ENCODE peak calls at places on chromosome 10, in eight cellular contexts. One of them, this sample, is unnamed. For H3K27me3, the result is how much of the 10 kb centered on the place peaks cover.

GRCh38 chr10:13349776-13350274 is 1.7 kb upstream of the SEPHS1 start:
- DNase-seq in left lung: peak
- DNase-seq in GM06990: no peak
- DNase-seq in Panc1: no peak
- DNase-seq in CD4-positive, CD25-positive, alpha-beta regulatory T cell: peak
- DNase-seq in CD8-positive, alpha-beta memory T cell: no peak
- DNase-seq in neural progenitor cell: peak
- DNase-seq in brain microvascular endothelial cell: peak
- DNase-seq in this sample: peak

GRCh38 chr10:90274721-90275468 is 573.5 kb downstream of the KIF20B start:
- DNase-seq in Panc1: no peak
- DNase-seq in CD4-positive, CD25-positive, alpha-beta regulatory T cell: no peak
- DNase-seq in GM06990: no peak
- DNase-seq in left lung: no peak
- DNase-seq in neural progenitor cell: peak
- DNase-seq in CD8-positive, alpha-beta memory T cell: no peak
- DNase-seq in brain microvascular endothelial cell: no peak
- DNase-seq in this sample: no peak

GRCh38 chr10:90133606-90134005 is 432.2 kb downstream of the KIF20B start:
- DNase-seq in CD8-positive, alpha-beta memory T cell: no peak
- DNase-seq in neural progenitor cell: no peak
- DNase-seq in Panc1: no peak
- DNase-seq in CD4-positive, CD25-positive, alpha-beta regulatory T cell: no peak
- DNase-seq in brain microvascular endothelial cell: no peak
- DNase-seq in GM06990: no peak
- DNase-seq in left lung: no peak
- DNase-seq in this sample: no peak

GRCh38 chr10:116974442-116975005 is 30.5 kb downstream of the SHTN1 start:
- DNase-seq in neural progenitor cell: no peak
- DNase-seq in CD8-positive, alpha-beta memory T cell: no peak
- DNase-seq in brain microvascular endothelial cell: peak
- DNase-seq in left lung: no peak
- DNase-seq in GM06990: no peak
- DNase-seq in Panc1: no peak
- DNase-seq in CD4-positive, CD25-positive, alpha-beta regulatory T cell: no peak
- DNase-seq in this sample: no peak

GRCh38 chr10:90787906-90788491 is 69.8 kb downstream of the HTR7 start:
- DNase-seq in brain microvascular endothelial cell: peak
- DNase-seq in CD8-positive, alpha-beta memory T cell: no peak
- DNase-seq in GM06990: no peak
- DNase-seq in CD4-positive, CD25-positive, alpha-beta regulatory T cell: peak
- DNase-seq in Panc1: peak
- DNase-seq in neural progenitor cell: peak
- DNase-seq in left lung: no peak
- DNase-seq in this sample: no peak

GRCh38 chr10:36534471-36535002 is 590.9 kb upstream of the ANKRD30A start:
- DNase-seq in Panc1: peak
- DNase-seq in brain microvascular endothelial cell: peak
- DNase-seq in GM06990: peak
- DNase-seq in CD4-positive, CD25-positive, alpha-beta regulatory T cell: no peak
- DNase-seq in left lung: no peak
- DNase-seq in CD8-positive, alpha-beta memory T cell: no peak
- DNase-seq in neural progenitor cell: no peak
- DNase-seq in this sample: no peak

GRCh38 chr10:24882047-24882698 is 70.2 kb downstream of the PRTFDC1 start:
- DNase-seq in GM06990: peak
- DNase-seq in brain microvascular endothelial cell: peak
- DNase-seq in Panc1: no peak
- DNase-seq in CD4-positive, CD25-positive, alpha-beta regulatory T cell: peak
- DNase-seq in neural progenitor cell: no peak
- DNase-seq in left lung: no peak
- DNase-seq in CD8-positive, alpha-beta memory T cell: peak
- DNase-seq in this sample: no peak

GRCh38 chr10:14374745-14375445 is 44.2 kb upstream of the FRMD4A start:
- DNase-seq in left lung: no peak
- DNase-seq in neural progenitor cell: no peak
- DNase-seq in CD4-positive, CD25-positive, alpha-beta regulatory T cell: no peak
- DNase-seq in GM06990: no peak
- DNase-seq in Panc1: no peak
- DNase-seq in brain microvascular endothelial cell: no peak
- DNase-seq in CD8-positive, alpha-beta memory T cell: no peak
- DNase-seq in this sample: no peak

GRCh38 chr10:72310636-72311035 is 36.9 kb downstream of the DDIT4 start:
- DNase-seq in Panc1: no peak
- DNase-seq in GM06990: no peak
- DNase-seq in brain microvascular endothelial cell: no peak
- DNase-seq in CD8-positive, alpha-beta memory T cell: no peak
- DNase-seq in neural progenitor cell: no peak
- DNase-seq in CD4-positive, CD25-positive, alpha-beta regulatory T cell: no peak
- DNase-seq in left lung: no peak
- DNase-seq in this sample: no peak

GRCh38 chr10:62451606-62451965 is 77.4 kb downstream of the ZNF365 start:
- DNase-seq in GM06990: no peak
- DNase-seq in brain microvascular endothelial cell: no peak
- DNase-seq in neural progenitor cell: no peak
- DNase-seq in Panc1: no peak
- DNase-seq in CD4-positive, CD25-positive, alpha-beta regulatory T cell: no peak
- DNase-seq in CD8-positive, alpha-beta memory T cell: no peak
- DNase-seq in left lung: no peak
- DNase-seq in this sample: no peak

DNA sequence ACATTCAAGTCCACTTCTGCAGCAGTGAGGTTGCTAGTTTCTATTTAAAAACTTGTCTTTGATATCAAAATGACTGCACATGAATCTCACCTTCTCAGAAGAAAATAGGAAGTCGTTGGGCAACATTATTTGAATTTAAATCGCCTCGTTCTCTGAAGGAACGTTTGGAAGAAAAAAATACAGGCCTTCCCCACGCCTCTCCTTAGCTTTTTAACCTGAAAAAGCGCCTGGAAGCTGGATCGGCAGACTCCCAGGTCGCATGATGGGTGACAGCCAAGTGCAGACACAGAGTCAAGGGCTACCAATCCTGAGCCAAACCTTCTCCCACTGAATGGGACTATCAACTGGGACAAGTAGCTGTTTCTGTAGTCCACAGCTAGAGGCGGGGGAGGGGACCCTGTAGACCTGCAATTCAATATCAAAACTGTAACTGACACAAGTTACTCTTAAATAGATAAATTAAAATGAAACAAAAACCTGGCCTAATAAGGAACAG is 2.2 kb downstream of the FAM53B start:
- DNase-seq in left lung: no peak
- DNase-seq in neural progenitor cell: no peak
- DNase-seq in CD8-positive, alpha-beta memory T cell: no peak
- DNase-seq in Panc1: no peak
- DNase-seq in CD4-positive, CD25-positive, alpha-beta regulatory T cell: peak
- DNase-seq in brain microvascular endothelial cell: no peak
- DNase-seq in GM06990: no peak
- DNase-seq in this sample: no peak
- H3K4me3 ChIP-seq in left lung: peak
- H3K4me3 ChIP-seq in neural progenitor cell: peak
- H3K4me3 ChIP-seq in CD8-positive, alpha-beta memory T cell: peak
- H3K4me3 ChIP-seq in Panc1: peak
- H3K4me3 ChIP-seq in CD4-positive, CD25-positive, alpha-beta regulatory T cell: peak
- H3K4me3 ChIP-seq in brain microvascular endothelial cell: no peak
- H3K4me3 ChIP-seq in GM06990: peak
- H3K4me3 ChIP-seq in this sample: peak

DNA sequence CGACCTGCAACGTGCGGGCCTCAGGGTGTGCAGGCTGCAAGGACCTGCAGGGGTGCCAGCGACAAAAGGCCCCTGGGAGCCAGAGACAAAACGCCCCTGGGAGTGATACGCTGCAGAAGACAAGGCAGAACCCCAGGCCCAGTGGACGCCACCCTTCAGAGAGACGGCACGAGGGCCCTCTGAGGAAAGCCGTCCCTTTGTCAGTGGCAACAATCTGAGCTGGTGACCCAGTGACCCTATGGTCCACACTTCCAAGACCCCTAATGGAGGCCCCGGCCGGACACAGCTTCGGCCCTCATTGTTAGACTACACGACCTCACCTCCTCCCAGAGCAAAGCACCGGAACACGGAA is 205.0 kb upstream of the PPP2R2D start:
- DNase-seq in CD8-positive, alpha-beta memory T cell: no peak
- DNase-seq in Panc1: no peak
- DNase-seq in neural progenitor cell: no peak
- DNase-seq in CD4-positive, CD25-positive, alpha-beta regulatory T cell: no peak
- DNase-seq in GM06990: no peak
- DNase-seq in left lung: no peak
- DNase-seq in brain microvascular endothelial cell: no peak
- DNase-seq in this sample: no peak
- H3K27me3 ChIP-seq in CD8-positive, alpha-beta memory T cell: under half
- H3K27me3 ChIP-seq in Panc1: under half
- H3K27me3 ChIP-seq in neural progenitor cell: under half
- H3K27me3 ChIP-seq in CD4-positive, CD25-positive, alpha-beta regulatory T cell: under half
- H3K27me3 ChIP-seq in GM06990: under half
- H3K27me3 ChIP-seq in left lung: under half
- H3K27me3 ChIP-seq in brain microvascular endothelial cell: under half
- H3K27me3 ChIP-seq in this sample: under half

DNA sequence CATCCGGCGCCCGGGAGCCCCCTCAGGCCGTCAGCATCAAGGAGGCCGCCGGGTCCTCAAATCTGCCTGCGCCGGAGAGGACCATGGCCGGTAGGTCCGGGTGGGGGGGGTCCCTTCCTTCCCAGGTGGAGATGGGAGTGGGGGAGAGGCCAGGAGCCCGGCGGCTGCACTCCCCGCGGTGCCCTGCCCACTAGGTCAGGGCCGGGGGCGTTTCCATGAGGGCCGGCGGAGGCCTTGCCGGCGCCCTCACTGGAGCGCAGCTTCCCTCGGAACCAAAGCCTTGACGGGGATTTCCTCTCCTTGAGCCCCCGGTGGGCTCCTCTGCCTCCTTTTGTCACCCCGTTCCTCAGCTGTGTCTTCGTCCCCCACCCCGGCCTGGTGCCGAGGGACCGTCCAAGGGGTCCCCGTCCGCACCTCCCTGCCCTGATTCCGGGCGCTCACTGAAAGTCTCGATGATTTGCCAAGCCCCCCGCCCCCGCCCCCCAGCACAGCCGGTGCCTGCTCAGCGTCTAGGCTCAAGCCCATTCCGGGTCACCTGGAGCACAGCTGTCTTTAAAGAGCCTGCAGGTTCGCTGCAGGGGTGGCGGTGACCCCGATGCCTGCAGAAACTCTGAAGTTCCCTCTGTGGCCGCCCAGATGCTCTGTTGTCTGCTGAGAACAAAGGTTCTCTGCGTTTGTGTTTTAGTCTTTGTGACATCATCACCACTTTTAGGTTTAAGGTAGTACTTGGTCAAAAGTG is 580 bp downstream of the VENTX start:
- DNase-seq in Panc1: no peak
- DNase-seq in CD8-positive, alpha-beta memory T cell: no peak
- DNase-seq in brain microvascular endothelial cell: no peak
- DNase-seq in neural progenitor cell: peak
- DNase-seq in CD4-positive, CD25-positive, alpha-beta regulatory T cell: no peak
- DNase-seq in left lung: no peak
- DNase-seq in GM06990: no peak
- DNase-seq in this sample: no peak
- H3K4me3 ChIP-seq in Panc1: no peak
- H3K4me3 ChIP-seq in CD8-positive, alpha-beta memory T cell: no peak
- H3K4me3 ChIP-seq in brain microvascular endothelial cell: no peak
- H3K4me3 ChIP-seq in neural progenitor cell: peak
- H3K4me3 ChIP-seq in CD4-positive, CD25-positive, alpha-beta regulatory T cell: no peak
- H3K4me3 ChIP-seq in left lung: no peak
- H3K4me3 ChIP-seq in GM06990: no peak
- H3K4me3 ChIP-seq in this sample: no peak

GRCh38 chr10:64101611-64102263 is 580.5 kb downstream of the REEP3 start:
- DNase-seq in GM06990: no peak
- DNase-seq in brain microvascular endothelial cell: peak
- DNase-seq in CD4-positive, CD25-positive, alpha-beta regulatory T cell: no peak
- DNase-seq in neural progenitor cell: no peak
- DNase-seq in Panc1: no peak
- DNase-seq in CD8-positive, alpha-beta memory T cell: no peak
- DNase-seq in left lung: no peak
- DNase-seq in this sample: no peak

GRCh38 chr10:64102264-64102633 is 581.0 kb downstream of the REEP3 start:
- DNase-seq in brain microvascular endothelial cell: no peak
- DNase-seq in left lung: no peak
- DNase-seq in CD8-positive, alpha-beta memory T cell: no peak
- DNase-seq in Panc1: no peak
- DNase-seq in CD4-positive, CD25-positive, alpha-beta regulatory T cell: no peak
- DNase-seq in neural progenitor cell: no peak
- DNase-seq in GM06990: no peak
- DNase-seq in this sample: no peak

DNA sequence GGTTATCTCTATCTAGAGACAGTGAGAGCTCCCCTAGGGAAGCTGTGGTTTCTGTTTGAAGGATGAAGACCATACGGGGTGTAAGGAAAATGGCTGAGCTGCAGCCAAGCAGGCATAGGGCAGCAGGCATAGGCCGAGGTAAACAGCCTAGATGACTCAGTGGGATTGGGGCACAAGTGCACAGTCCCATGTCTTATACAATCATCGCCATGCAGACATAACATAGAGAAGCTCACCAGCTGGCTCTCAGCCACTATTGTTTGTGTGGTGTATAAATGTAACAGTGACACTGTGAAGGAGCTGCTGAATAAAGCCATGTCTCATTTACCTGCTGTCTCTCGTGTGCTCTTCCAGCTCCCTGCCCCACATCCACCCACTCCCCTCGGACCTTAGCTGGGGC is 582.5 kb downstream of the REEP3 start:
- DNase-seq in brain microvascular endothelial cell: no peak
- DNase-seq in neural progenitor cell: no peak
- DNase-seq in left lung: no peak
- DNase-seq in Panc1: no peak
- DNase-seq in GM06990: no peak
- DNase-seq in CD8-positive, alpha-beta memory T cell: no peak
- DNase-seq in CD4-positive, CD25-positive, alpha-beta regulatory T cell: no peak
- DNase-seq in this sample: no peak
- H3K27me3 ChIP-seq in brain microvascular endothelial cell: under half
- H3K27me3 ChIP-seq in neural progenitor cell: under half
- H3K27me3 ChIP-seq in left lung: under half
- H3K27me3 ChIP-seq in Panc1: under half
- H3K27me3 ChIP-seq in GM06990: under half
- H3K27me3 ChIP-seq in CD8-positive, alpha-beta memory T cell: under half
- H3K27me3 ChIP-seq in CD4-positive, CD25-positive, alpha-beta regulatory T cell: under half
- H3K27me3 ChIP-seq in this sample: under half

GRCh38 chr10:15589109-15589508 is 130.6 kb downstream of the ITGA8 start:
- DNase-seq in Panc1: no peak
- DNase-seq in CD4-positive, CD25-positive, alpha-beta regulatory T cell: no peak
- DNase-seq in neural progenitor cell: no peak
- DNase-seq in CD8-positive, alpha-beta memory T cell: no peak
- DNase-seq in GM06990: no peak
- DNase-seq in brain microvascular endothelial cell: no peak
- DNase-seq in left lung: no peak
- DNase-seq in this sample: no peak
- H3K4me3 ChIP-seq in Panc1: no peak
- H3K4me3 ChIP-seq in CD4-positive, CD25-positive, alpha-beta regulatory T cell: no peak
- H3K4me3 ChIP-seq in neural progenitor cell: no peak
- H3K4me3 ChIP-seq in CD8-positive, alpha-beta memory T cell: no peak
- H3K4me3 ChIP-seq in GM06990: no peak
- H3K4me3 ChIP-seq in brain microvascular endothelial cell: no peak
- H3K4me3 ChIP-seq in left lung: no peak
- H3K4me3 ChIP-seq in this sample: no peak

GRCh38 chr10:93062499-93063216 is 2.1 kb downstream of the CYP26C1 start:
- DNase-seq in CD8-positive, alpha-beta memory T cell: peak
- DNase-seq in left lung: peak
- DNase-seq in neural progenitor cell: peak
- DNase-seq in GM06990: no peak
- DNase-seq in Panc1: no peak
- DNase-seq in CD4-positive, CD25-positive, alpha-beta regulatory T cell: peak
- DNase-seq in brain microvascular endothelial cell: no peak
- DNase-seq in this sample: no peak
- H3K27me3 ChIP-seq in CD8-positive, alpha-beta memory T cell: under half
- H3K27me3 ChIP-seq in left lung: half or more
- H3K27me3 ChIP-seq in neural progenitor cell: half or more
- H3K27me3 ChIP-seq in GM06990: under half
- H3K27me3 ChIP-seq in Panc1: under half
- H3K27me3 ChIP-seq in CD4-positive, CD25-positive, alpha-beta regulatory T cell: under half
- H3K27me3 ChIP-seq in brain microvascular endothelial cell: half or more
- H3K27me3 ChIP-seq in this sample: half or more

GRCh38 chr10:103439776-103440175 is 12.4 kb downstream of the CALHM2 start:
- DNase-seq in CD4-positive, CD25-positive, alpha-beta regulatory T cell: no peak
- DNase-seq in brain microvascular endothelial cell: no peak
- DNase-seq in neural progenitor cell: no peak
- DNase-seq in CD8-positive, alpha-beta memory T cell: no peak
- DNase-seq in Panc1: no peak
- DNase-seq in left lung: no peak
- DNase-seq in GM06990: no peak
- DNase-seq in this sample: no peak
- H3K4me3 ChIP-seq in CD4-positive, CD25-positive, alpha-beta regulatory T cell: no peak
- H3K4me3 ChIP-seq in brain microvascular endothelial cell: no peak
- H3K4me3 ChIP-seq in neural progenitor cell: no peak
- H3K4me3 ChIP-seq in CD8-positive, alpha-beta memory T cell: no peak
- H3K4me3 ChIP-seq in Panc1: no peak
- H3K4me3 ChIP-seq in left lung: no peak
- H3K4me3 ChIP-seq in GM06990: no peak
- H3K4me3 ChIP-seq in this sample: no peak